ENCODE peak calls at places on chromosomes 7 and 10, in nine cellular contexts. One of them, this sample, is unnamed.
A peak's percentile ranks its signal among the peaks of the same experiment; 100 is the strongest.

GRCh38 chr7:20033621-20034200 is 183.5 kb downstream of the MACC1 start:
- DNase-seq in ovary: no peak
- DNase-seq in adrenal gland: peak; percentile 67
- DNase-seq in neural progenitor cell: no peak
- DNase-seq in AG04450: peak; percentile 10
- DNase-seq in IMR-90: peak; percentile 73
- DNase-seq in left ventricle myocardium inferior: no peak
- DNase-seq in fibroblast of lung: peak; percentile 87
- DNase-seq in GM23248: peak; percentile 97
- DNase-seq in this sample: no peak

GRCh38 chr10:103829838-103830465 is 25.4 kb downstream of the SH3PXD2A start:
- DNase-seq in GM23248: no peak
- DNase-seq in AG04450: no peak
- DNase-seq in IMR-90: no peak
- DNase-seq in left ventricle myocardium inferior: no peak
- DNase-seq in fibroblast of lung: peak; percentile 23
- DNase-seq in ovary: no peak
- DNase-seq in neural progenitor cell: peak; percentile 38
- DNase-seq in adrenal gland: no peak
- DNase-seq in this sample: no peak

GRCh38 chr7:24192701-24193100 is 91.3 kb upstream of the NPY start:
- DNase-seq in IMR-90: no peak
- DNase-seq in adrenal gland: no peak
- DNase-seq in fibroblast of lung: no peak
- DNase-seq in AG04450: no peak
- DNase-seq in GM23248: no peak
- DNase-seq in neural progenitor cell: no peak
- DNase-seq in ovary: no peak
- DNase-seq in left ventricle myocardium inferior: no peak
- DNase-seq in this sample: no peak

GRCh38 chr10:121527690-121528089 is 70.6 kb downstream of the FGFR2 start:
- DNase-seq in adrenal gland: no peak
- DNase-seq in AG04450: no peak
- DNase-seq in IMR-90: peak; percentile 1
- DNase-seq in neural progenitor cell: peak; percentile 67
- DNase-seq in ovary: peak; percentile 63
- DNase-seq in left ventricle myocardium inferior: no peak
- DNase-seq in fibroblast of lung: peak; percentile 89
- DNase-seq in GM23248: no peak
- DNase-seq in this sample: no peak

GRCh38 chr10:49552277-49552676 is 13.4 kb upstream of the ERCC6 start:
- DNase-seq in GM23248: peak; percentile 96
- DNase-seq in left ventricle myocardium inferior: no peak
- DNase-seq in neural progenitor cell: no peak
- DNase-seq in ovary: no peak
- DNase-seq in AG04450: no peak
- DNase-seq in adrenal gland: no peak
- DNase-seq in IMR-90: peak; percentile 81
- DNase-seq in fibroblast of lung: peak; percentile 91
- DNase-seq in this sample: no peak

GRCh38 chr10:28774051-28774995 is 97.0 kb downstream of the BAMBI start:
- DNase-seq in adrenal gland: no peak
- DNase-seq in AG04450: no peak
- DNase-seq in ovary: no peak
- DNase-seq in left ventricle myocardium inferior: no peak
- DNase-seq in neural progenitor cell: peak; percentile 14
- DNase-seq in fibroblast of lung: no peak
- DNase-seq in GM23248: no peak
- DNase-seq in IMR-90: no peak
- DNase-seq in this sample: no peak

GRCh38 chr7:132603241-132603789 is 27.0 kb upstream of the PLXNA4 start:
- DNase-seq in fibroblast of lung: no peak
- DNase-seq in adrenal gland: no peak
- DNase-seq in GM23248: no peak
- DNase-seq in AG04450: no peak
- DNase-seq in IMR-90: no peak
- DNase-seq in ovary: no peak
- DNase-seq in left ventricle myocardium inferior: no peak
- DNase-seq in neural progenitor cell: peak; percentile 25
- DNase-seq in this sample: no peak

GRCh38 chr10:30591249-30591670 is 38.3 kb downstream of the LYZL2 start:
- DNase-seq in left ventricle myocardium inferior: no peak
- DNase-seq in fibroblast of lung: peak; percentile 30
- DNase-seq in ovary: no peak
- DNase-seq in neural progenitor cell: peak; percentile 60
- DNase-seq in IMR-90: peak; percentile 53
- DNase-seq in AG04450: peak; percentile 10
- DNase-seq in adrenal gland: peak; percentile 57
- DNase-seq in GM23248: peak; percentile 67
- DNase-seq in this sample: peak; percentile 56

GRCh38 chr10:11538834-11539190 is 72.6 kb downstream of the USP6NL start:
- DNase-seq in ovary: no peak
- DNase-seq in fibroblast of lung: no peak
- DNase-seq in IMR-90: no peak
- DNase-seq in GM23248: no peak
- DNase-seq in adrenal gland: no peak
- DNase-seq in neural progenitor cell: no peak
- DNase-seq in AG04450: no peak
- DNase-seq in left ventricle myocardium inferior: no peak
- DNase-seq in this sample: no peak

GRCh38 chr7:99137418-99138180 is 6.3 kb downstream of the SMURF1 start:
- DNase-seq in GM23248: peak; percentile 89
- DNase-seq in IMR-90: peak; percentile 90
- DNase-seq in AG04450: peak; percentile 79
- DNase-seq in left ventricle myocardium inferior: no peak
- DNase-seq in adrenal gland: no peak
- DNase-seq in neural progenitor cell: peak; percentile 90
- DNase-seq in ovary: no peak
- DNase-seq in fibroblast of lung: peak; percentile 93
- DNase-seq in this sample: no peak

GRCh38 chr10:95441547-95441923 is 119.6 kb downstream of the SORBS1 start:
- DNase-seq in left ventricle myocardium inferior: no peak
- DNase-seq in adrenal gland: no peak
- DNase-seq in IMR-90: no peak
- DNase-seq in AG04450: no peak
- DNase-seq in GM23248: no peak
- DNase-seq in neural progenitor cell: no peak
- DNase-seq in ovary: no peak
- DNase-seq in fibroblast of lung: no peak
- DNase-seq in this sample: no peak

GRCh38 chr10:95445223-95445836 is 115.8 kb downstream of the SORBS1 start:
- DNase-seq in AG04450: peak; percentile 11
- DNase-seq in fibroblast of lung: peak; percentile 86
- DNase-seq in adrenal gland: peak; percentile 93
- DNase-seq in GM23248: peak; percentile 87
- DNase-seq in ovary: peak; percentile 62
- DNase-seq in left ventricle myocardium inferior: peak; percentile 81
- DNase-seq in neural progenitor cell: no peak
- DNase-seq in IMR-90: peak; percentile 53
- DNase-seq in this sample: peak; percentile 76

GRCh38 chr10:95442341-95442740 is 118.8 kb downstream of the SORBS1 start:
- DNase-seq in adrenal gland: no peak
- DNase-seq in GM23248: no peak
- DNase-seq in ovary: no peak
- DNase-seq in neural progenitor cell: no peak
- DNase-seq in left ventricle myocardium inferior: no peak
- DNase-seq in fibroblast of lung: no peak
- DNase-seq in IMR-90: no peak
- DNase-seq in AG04450: no peak
- DNase-seq in this sample: no peak

GRCh38 chr10:95444792-95445191 is 116.4 kb downstream of the SORBS1 start:
- DNase-seq in AG04450: no peak
- DNase-seq in IMR-90: no peak
- DNase-seq in ovary: no peak
- DNase-seq in left ventricle myocardium inferior: no peak
- DNase-seq in adrenal gland: no peak
- DNase-seq in fibroblast of lung: no peak
- DNase-seq in neural progenitor cell: no peak
- DNase-seq in GM23248: no peak
- DNase-seq in this sample: no peak

GRCh38 chr10:95443636-95444035 is 117.5 kb downstream of the SORBS1 start:
- DNase-seq in neural progenitor cell: no peak
- DNase-seq in left ventricle myocardium inferior: no peak
- DNase-seq in AG04450: no peak
- DNase-seq in GM23248: no peak
- DNase-seq in fibroblast of lung: no peak
- DNase-seq in IMR-90: no peak
- DNase-seq in adrenal gland: no peak
- DNase-seq in ovary: no peak
- DNase-seq in this sample: no peak
- H3K27ac ChIP-seq in neural progenitor cell: no peak overlapping the region
- H3K27ac ChIP-seq in left ventricle myocardium inferior: peak overlapping the region; percentile 92
- H3K27ac ChIP-seq in AG04450: no peak overlapping the region
- H3K27ac ChIP-seq in GM23248: no peak overlapping the region
- H3K27ac ChIP-seq in fibroblast of lung: no peak overlapping the region
- H3K27ac ChIP-seq in IMR-90: no peak overlapping the region
- H3K27ac ChIP-seq in adrenal gland: no peak overlapping the region
- H3K27ac ChIP-seq in ovary: no peak overlapping the region
- H3K27ac ChIP-seq in this sample: no peak overlapping the region

GRCh38 chr10:62861507-62861906 is 45.3 kb upstream of the EGR2 start:
- DNase-seq in GM23248: peak; percentile 56
- DNase-seq in IMR-90: no peak
- DNase-seq in AG04450: no peak
- DNase-seq in fibroblast of lung: peak; percentile 49
- DNase-seq in ovary: no peak
- DNase-seq in neural progenitor cell: no peak
- DNase-seq in adrenal gland: no peak
- DNase-seq in left ventricle myocardium inferior: no peak
- DNase-seq in this sample: no peak
- H3K4me3 ChIP-seq in GM23248: no peak overlapping the region
- H3K4me3 ChIP-seq in IMR-90: no peak overlapping the region
- H3K4me3 ChIP-seq in AG04450: no peak overlapping the region
- H3K4me3 ChIP-seq in fibroblast of lung: no peak overlapping the region
- H3K4me3 ChIP-seq in ovary: no peak overlapping the region
- H3K4me3 ChIP-seq in neural progenitor cell: no peak overlapping the region
- H3K4me3 ChIP-seq in adrenal gland: no peak overlapping the region
- H3K4me3 ChIP-seq in left ventricle myocardium inferior: no peak overlapping the region
- H3K4me3 ChIP-seq in this sample: no peak overlapping the region

DNA sequence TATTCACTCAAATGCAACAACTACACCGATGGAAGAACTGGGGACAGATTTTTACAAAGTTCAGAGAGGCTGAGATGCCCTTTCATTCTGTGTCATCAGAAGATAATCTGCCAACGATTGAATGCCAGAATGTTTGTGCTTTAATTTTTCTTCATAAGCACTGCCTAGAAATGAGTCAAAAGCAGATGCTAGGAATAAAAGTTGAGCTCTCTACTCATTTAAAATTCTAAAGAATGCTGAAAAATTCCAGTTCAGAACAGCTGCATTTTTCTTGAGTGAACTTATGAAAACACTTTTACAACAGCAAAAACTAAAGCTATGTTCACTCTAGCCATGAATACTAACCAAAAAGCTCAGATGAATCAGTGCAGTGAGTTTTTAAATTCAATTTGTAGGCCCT is 22.3 kb upstream of the FAM133B start:
- DNase-seq in neural progenitor cell: no peak
- DNase-seq in fibroblast of lung: peak; percentile 63
- DNase-seq in left ventricle myocardium inferior: no peak
- DNase-seq in adrenal gland: no peak
- DNase-seq in ovary: no peak
- DNase-seq in IMR-90: peak; percentile 73
- DNase-seq in GM23248: peak; percentile 75
- DNase-seq in AG04450: peak; percentile 26
- DNase-seq in this sample: no peak
- H3K27ac ChIP-seq in neural progenitor cell: no peak overlapping the region
- H3K27ac ChIP-seq in fibroblast of lung: peak overlapping the region; percentile 37
- H3K27ac ChIP-seq in left ventricle myocardium inferior: peak overlapping the region; percentile 18
- H3K27ac ChIP-seq in adrenal gland: peak overlapping the region; percentile 52
- H3K27ac ChIP-seq in ovary: no peak overlapping the region
- H3K27ac ChIP-seq in IMR-90: peak overlapping the region; percentile 41
- H3K27ac ChIP-seq in GM23248: peak overlapping the region; percentile 70
- H3K27ac ChIP-seq in AG04450: peak overlapping the region; percentile 47
- H3K27ac ChIP-seq in this sample: no peak overlapping the region

DNA sequence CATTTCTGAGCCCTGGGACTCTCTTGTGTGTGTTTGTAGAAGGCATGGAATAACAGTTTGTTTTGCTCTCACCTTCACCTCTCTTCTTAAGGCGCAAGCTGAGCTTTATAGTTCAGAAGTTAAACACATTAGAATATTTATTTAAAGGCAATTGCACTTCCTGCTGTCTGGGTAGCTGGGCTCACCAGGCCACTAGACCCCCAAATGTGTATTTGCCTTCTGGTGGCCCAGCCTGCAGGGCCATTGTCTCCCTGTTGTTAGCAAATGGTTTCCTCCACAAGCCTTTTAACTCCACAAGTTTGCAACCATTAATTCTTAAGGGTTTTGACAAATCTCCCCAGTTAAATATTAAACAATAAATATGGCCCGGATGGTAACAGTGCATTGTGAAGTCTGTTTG is 31.1 kb upstream of the NEUROD6 start:
- DNase-seq in neural progenitor cell: no peak
- DNase-seq in AG04450: no peak
- DNase-seq in ovary: no peak
- DNase-seq in left ventricle myocardium inferior: no peak
- DNase-seq in adrenal gland: no peak
- DNase-seq in fibroblast of lung: no peak
- DNase-seq in IMR-90: no peak
- DNase-seq in GM23248: no peak
- DNase-seq in this sample: no peak
- H3K4me3 ChIP-seq in neural progenitor cell: no peak overlapping the region
- H3K4me3 ChIP-seq in AG04450: no peak overlapping the region
- H3K4me3 ChIP-seq in ovary: no peak overlapping the region
- H3K4me3 ChIP-seq in left ventricle myocardium inferior: no peak overlapping the region
- H3K4me3 ChIP-seq in adrenal gland: no peak overlapping the region
- H3K4me3 ChIP-seq in fibroblast of lung: no peak overlapping the region
- H3K4me3 ChIP-seq in IMR-90: no peak overlapping the region
- H3K4me3 ChIP-seq in GM23248: no peak overlapping the region
- H3K4me3 ChIP-seq in this sample: no peak overlapping the region

GRCh38 chr10:12625393-12626023 is 276.2 kb downstream of the CAMK1D start:
- DNase-seq in adrenal gland: peak; percentile 39
- DNase-seq in left ventricle myocardium inferior: no peak
- DNase-seq in IMR-90: no peak
- DNase-seq in ovary: no peak
- DNase-seq in neural progenitor cell: no peak
- DNase-seq in fibroblast of lung: no peak
- DNase-seq in GM23248: no peak
- DNase-seq in AG04450: no peak
- DNase-seq in this sample: no peak

GRCh38 chr10:12631216-12631615 is 281.9 kb downstream of the CAMK1D start:
- DNase-seq in fibroblast of lung: peak; percentile 16
- DNase-seq in ovary: no peak
- DNase-seq in GM23248: peak; percentile 5
- DNase-seq in adrenal gland: no peak
- DNase-seq in IMR-90: peak; percentile 10
- DNase-seq in left ventricle myocardium inferior: no peak
- DNase-seq in AG04450: no peak
- DNase-seq in neural progenitor cell: peak; percentile 26
- DNase-seq in this sample: peak; percentile 65

GRCh38 chr10:12629767-12630165 is 280.4 kb downstream of the CAMK1D start:
- DNase-seq in left ventricle myocardium inferior: no peak
- DNase-seq in GM23248: no peak
- DNase-seq in AG04450: no peak
- DNase-seq in neural progenitor cell: no peak
- DNase-seq in ovary: no peak
- DNase-seq in adrenal gland: no peak
- DNase-seq in IMR-90: no peak
- DNase-seq in fibroblast of lung: no peak
- DNase-seq in this sample: no peak

GRCh38 chr10:12628964-12629766 is 279.8 kb downstream of the CAMK1D start:
- DNase-seq in left ventricle myocardium inferior: no peak
- DNase-seq in AG04450: no peak
- DNase-seq in GM23248: no peak
- DNase-seq in IMR-90: no peak
- DNase-seq in neural progenitor cell: peak; percentile 88
- DNase-seq in adrenal gland: peak; percentile 5
- DNase-seq in ovary: no peak
- DNase-seq in fibroblast of lung: peak; percentile 41
- DNase-seq in this sample: peak; percentile 72

GRCh38 chr10:12628153-12628552 is 278.8 kb downstream of the CAMK1D start:
- DNase-seq in adrenal gland: no peak
- DNase-seq in fibroblast of lung: no peak
- DNase-seq in left ventricle myocardium inferior: no peak
- DNase-seq in AG04450: no peak
- DNase-seq in IMR-90: no peak
- DNase-seq in GM23248: no peak
- DNase-seq in neural progenitor cell: no peak
- DNase-seq in ovary: no peak
- DNase-seq in this sample: no peak
- H3K27ac ChIP-seq in adrenal gland: no peak overlapping the region
- H3K27ac ChIP-seq in fibroblast of lung: no peak overlapping the region
- H3K27ac ChIP-seq in left ventricle myocardium inferior: no peak overlapping the region
- H3K27ac ChIP-seq in AG04450: no peak overlapping the region
- H3K27ac ChIP-seq in IMR-90: no peak overlapping the region
- H3K27ac ChIP-seq in GM23248: no peak overlapping the region
- H3K27ac ChIP-seq in neural progenitor cell: no peak overlapping the region
- H3K27ac ChIP-seq in ovary: no peak overlapping the region
- H3K27ac ChIP-seq in this sample: peak overlapping the region; percentile 85

This sample was measured in colonic mucosa.